ENCODE peak calls at places on chromosomes 13 and 19, in four cellular contexts. E is epithelial cell of esophagus, J is esophagus squamous epithelium, W is lower leg skin. O is an unnamed sample.

GRCh38 chr13:100197591-100198365 is 108.9 kb downstream of the PCCA start:
- DNase-seq in E (peak), W (no peak), J (no peak), O (no peak)

GRCh38 chr13:30429721-30430694 is 7.7 kb downstream of the UBE2L5 start:
- DNase-seq in J (no peak), E (peak), W (no peak), O (peak)

GRCh38 chr19:991174-991931 is 7.2 kb downstream of the WDR18 start:
- DNase-seq in J (no peak), W (no peak), E (peak), O (peak)

GRCh38 chr19:18437481-18438330 is at the start of gene ISYNA1:
- DNase-seq in E (peak), W (no peak), J (no peak), O (no peak)

GRCh38 chr19:3281026-3281425 is 56.6 kb downstream of the CELF5 start:
- DNase-seq in E (no peak), J (no peak), W (no peak), O (no peak)

GRCh38 chr13:32243695-32244094 is 71.5 kb downstream of the ZAR1L start:
- DNase-seq in J (no peak), E (no peak), W (no peak), O (no peak)

GRCh38 chr13:84737671-84738070 is 855.4 kb upstream of the SLITRK1 start:
- DNase-seq in W (no peak), E (no peak), J (no peak), O (no peak)

GRCh38 chr13:114057131-114058050 is 75.0 kb downstream of the RASA3 start:
- DNase-seq in E (no peak), J (no peak), W (no peak), O (no peak)

GRCh38 chr19:30273184-30273583 is 99.0 kb upstream of the ZNF536 start:
- DNase-seq in W (no peak), J (no peak), E (no peak), O (no peak)

GRCh38 chr19:1837625-1838105 is 10.6 kb downstream of the REXO1 start:
- DNase-seq in W (no peak), E (no peak), J (no peak), O (no peak)

GRCh38 chr19:35992902-35993765 is 1.9 kb upstream of the SDHAF1 start:
- DNase-seq in W (no peak), J (no peak), E (peak), O (no peak)

GRCh38 chr13:67369895-67370660 is 139.9 kb upstream of the PCDH9 start:
- DNase-seq in J (no peak), W (no peak), E (peak), O (peak)

GRCh38 chr13:33434676-33435075 is 149.1 kb upstream of the STARD13 start:
- DNase-seq in E (no peak), W (no peak), J (no peak), O (no peak)

GRCh38 chr19:46999878-47000277 is 19.8 kb upstream of the NPAS1 start:
- DNase-seq in W (no peak), E (no peak), J (no peak), O (no peak)

GRCh38 chr19:33772858-33773180 is 23.9 kb upstream of the KCTD15 start:
- DNase-seq in E (no peak), J (no peak), W (no peak), O (no peak)

GRCh38 chr13:79349011-79349410 is 57.0 kb downstream of the RBM26 start:
- DNase-seq in W (no peak), E (no peak), J (no peak), O (no peak)

GRCh38 chr13:77893066-77893465 is 25.6 kb downstream of the EDNRB start:
- DNase-seq in J (no peak), E (no peak), W (no peak), O (no peak)

GRCh38 chr19:1467228-1467511 is 11.8 kb downstream of the C19orf25 start:
- DNase-seq in W (no peak), J (no peak), E (no peak), O (no peak)

GRCh38 chr13:20305587-20305986 is 73.5 kb upstream of the GJB6 start:
- DNase-seq in J (no peak), E (no peak), W (no peak), O (no peak)

GRCh38 chr19:19157808-19158207 is 12.3 kb downstream of the MEF2B start:
- DNase-seq in J (no peak), E (no peak), W (no peak), O (no peak)

GRCh38 chr13:101569807-101570206 is 117.3 kb downstream of the ITGBL1 start:
- DNase-seq in J (no peak), W (no peak), E (no peak), O (no peak)

GRCh38 chr13:110819203-110820014 is 95.5 kb downstream of the ANKRD10 start:
- DNase-seq in E (peak), W (peak), J (no peak), O (no peak)

GRCh38 chr19:56015756-56016155 is 29.2 kb downstream of the NLRP5 start:
- DNase-seq in E (no peak), W (no peak), J (no peak), O (no peak)

GRCh38 chr19:51595776-51596175 is 24.7 kb downstream of the ZNF175 start:
- DNase-seq in E (no peak), W (no peak), J (no peak), O (no peak)

GRCh38 chr13:106161186-106161585 is 374.3 kb downstream of the EFNB2 start:
- DNase-seq in J (no peak), E (no peak), W (no peak), O (no peak)

GRCh38 chr13:39578821-39579291 is 24.1 kb downstream of the LHFPL6 start:
- DNase-seq in W (no peak), E (no peak), J (no peak), O (no peak)

GRCh38 chr19:32809754-32810153 is 59.8 kb downstream of the SLC7A9 start:
- DNase-seq in E (no peak), J (no peak), W (no peak), O (no peak)

GRCh38 chr19:46603195-46603637 is 2.1 kb downstream of the CALM3 start:
- DNase-seq in E (no peak), J (no peak), W (no peak), O (no peak)

GRCh38 chr13:51339354-51339753 is at the start of gene SERPINE3:
- DNase-seq in W (no peak), J (no peak), E (no peak), O (no peak)
- H3K4me3 ChIP-seq in W (no peak), J (no peak), E (no peak), O (no peak)

GRCh38 chr19:48415869-48416268 is 22.4 kb downstream of the GRIN2D start:
- DNase-seq in W (no peak), E (no peak), J (no peak), O (no peak)
- H3K4me3 ChIP-seq in W (no peak), E (peak), J (peak), O (peak)

GRCh38 chr13:87042946-87043345 is 628.2 kb upstream of the SLITRK5 start:
- DNase-seq in W (no peak), J (no peak), E (peak), O (no peak)
- H3K4me3 ChIP-seq in W (no peak), J (no peak), E (no peak), O (no peak)

DNA sequence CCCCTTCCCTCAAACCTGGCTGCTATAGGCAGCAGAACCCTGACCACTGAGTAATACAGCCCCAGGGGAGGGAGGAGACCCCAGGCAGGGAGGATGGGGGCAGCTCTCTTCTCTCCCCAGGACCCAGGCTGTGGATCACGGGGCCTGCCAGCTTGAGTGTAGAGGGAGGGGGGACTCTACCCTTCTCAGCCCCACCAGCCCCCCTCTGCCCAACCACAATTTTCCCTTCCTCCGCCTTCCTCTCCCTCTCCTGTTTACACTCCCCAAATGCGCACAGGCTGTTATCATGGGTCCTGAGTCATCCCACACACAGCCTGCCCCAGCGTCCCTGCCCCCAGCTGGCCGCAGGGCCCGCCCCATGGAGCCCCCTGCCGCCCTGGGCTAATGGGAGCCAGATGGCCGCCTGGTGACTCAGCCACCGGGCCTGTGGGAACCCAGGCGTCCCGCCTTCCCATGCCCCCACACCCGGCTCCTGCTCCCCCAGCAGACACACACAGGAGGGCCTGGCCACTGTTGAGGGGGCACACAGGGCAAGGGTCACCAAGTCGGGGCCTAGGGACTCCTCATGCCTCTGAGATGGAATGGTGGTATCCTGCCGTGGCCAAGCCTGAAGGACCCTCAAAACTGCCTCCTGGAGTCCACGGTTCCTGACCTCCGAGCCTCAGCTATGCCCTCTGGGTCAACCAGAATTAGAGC is 13.6 kb downstream of the CCDC97 start:
- DNase-seq in W (peak), E (peak), J (no peak), O (peak)
- H3K4me3 ChIP-seq in W (no peak), E (no peak), J (no peak), O (no peak)

GRCh38 chr13:104099750-104100149 is 1033.5 kb upstream of the SLC10A2 start:
- DNase-seq in E (no peak), W (no peak), J (no peak), O (no peak)
- H3K4me3 ChIP-seq in E (no peak), W (no peak), J (no peak), O (no peak)

DNA sequence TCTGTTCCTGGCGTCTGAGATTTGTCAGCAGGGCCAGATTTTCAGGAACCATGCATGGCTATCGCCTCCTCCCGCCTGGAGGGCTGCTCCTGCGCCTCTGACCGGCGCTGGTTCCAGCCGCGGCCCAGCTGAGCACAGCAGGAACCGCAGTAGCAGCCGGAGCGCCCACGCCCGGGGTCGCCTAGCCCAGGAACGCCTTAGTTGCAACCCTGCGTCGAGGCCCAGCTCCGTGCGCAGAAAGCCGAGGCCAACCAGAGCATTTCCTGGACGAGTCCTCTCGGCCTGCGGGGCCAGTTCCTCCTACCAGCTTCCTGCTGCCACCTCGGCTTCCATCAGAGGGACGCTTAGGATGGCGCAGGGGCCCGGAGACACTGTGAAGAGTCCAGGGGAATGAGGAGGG is 74.9 kb downstream of the ZNF492 start:
- DNase-seq in W (no peak), E (no peak), J (no peak), O (no peak)
- H3K4me3 ChIP-seq in W (no peak), E (no peak), J (no peak), O (no peak)

GRCh38 chr13:46552302-46552680 is 679 bp upstream of the LRCH1 start:
- DNase-seq in W (no peak), J (no peak), E (no peak), O (no peak)
- H3K4me3 ChIP-seq in W (peak), J (peak), E (peak), O (peak)

GRCh38 chr19:17323274-17323972 is 11.2 kb downstream of the ANO8 start:
- DNase-seq in W (no peak), J (no peak), E (no peak), O (no peak)

GRCh38 chr19:17321655-17322489 is 12.5 kb downstream of the DDA1 start:
- DNase-seq in J (no peak), E (no peak), W (no peak), O (no peak)

GRCh38 chr19:17324357-17325114 is 10.1 kb downstream of the ANO8 start:
- DNase-seq in W (no peak), E (no peak), J (no peak), O (no peak)

GRCh38 chr19:17323973-17324327 is 10.7 kb downstream of the ANO8 start:
- DNase-seq in J (no peak), E (no peak), W (no peak), O (no peak)

GRCh38 chr19:17322854-17323253 is 11.8 kb downstream of the ANO8 start:
- DNase-seq in J (no peak), E (no peak), W (no peak), O (no peak)
- H3K4me3 ChIP-seq in J (no peak), E (no peak), W (no peak), O (no peak)

GRCh38 chr19:5850189-5850588 is 1.1 kb downstream of the FUT3 start:
- DNase-seq in W (no peak), E (peak), J (no peak), O (no peak)
- H3K4me3 ChIP-seq in W (no peak), E (peak), J (peak), O (no peak)

O was measured in skeletal muscle cell.